ENCODE peak calls at places on chromosomes 16 and 17, in six cellular contexts. A is mucosa of descending colon, V is B cell, H is PC-3, I is H1, Z is HFFc6. E is an unnamed sample.

GRCh38 chr17:34099859-34100258 is 155.2 kb upstream of the CCL2 start:
- DNase-seq in A (no peak), H (no peak), I (no peak), V (no peak), Z (no peak), E (no peak)

GRCh38 chr16:993731-994130 is 12.2 kb downstream of the SOX8 start:
- DNase-seq in V (no peak), H (no peak), A (no peak), Z (no peak), I (no peak), E (no peak)

GRCh38 chr17:10117581-10118001 is 80.8 kb downstream of the GAS7 start:
- DNase-seq in Z (no peak), I (no peak), H (no peak), V (peak; percentile 61), A (peak; percentile 61), E (peak; percentile 59)

GRCh38 chr17:6497496-6498221 is 53.4 kb downstream of the PIMREG start:
- DNase-seq in Z (no peak), I (no peak), V (no peak), A (no peak), H (no peak), E (no peak)

GRCh38 chr17:77332981-77333685 is 192.4 kb downstream of the SEC14L1 start:
- DNase-seq in H (peak; percentile 93), I (no peak), V (no peak), A (no peak), Z (peak; percentile 93), E (no peak)

GRCh38 chr17:37796081-37796480 is 51.2 kb upstream of the HNF1B start:
- DNase-seq in H (no peak), I (no peak), A (no peak), Z (no peak), V (no peak), E (no peak)

GRCh38 chr16:82368041-82368440 is 198.0 kb upstream of the MPHOSPH6 start:
- DNase-seq in A (no peak), H (peak; percentile 31), Z (no peak), V (no peak), I (no peak), E (no peak)

GRCh38 chr17:81125573-81126081 is 39.7 kb upstream of the PVALEF start:
- DNase-seq in A (no peak), V (no peak), H (peak; percentile 36), I (no peak), Z (no peak), E (no peak)

GRCh38 chr17:75557852-75558665 is 29.5 kb upstream of the MYO15B start:
- DNase-seq in V (no peak), I (no peak), Z (no peak), H (no peak), A (no peak), E (no peak)

GRCh38 chr17:47948706-47949196 is 7.4 kb downstream of the PNPO start:
- DNase-seq in I (no peak), H (peak; percentile 96), A (peak; percentile 55), Z (peak; percentile 39), V (no peak), E (no peak)

GRCh38 chr17:61338000-61338864 is 61.4 kb upstream of the TBX2 start:
- DNase-seq in A (no peak), H (peak; percentile 99), I (no peak), V (no peak), Z (peak; percentile 94), E (no peak)

GRCh38 chr16:74275031-74275636 is 21.5 kb upstream of the PSMD7 start:
- DNase-seq in Z (peak; percentile 1), V (no peak), I (no peak), A (no peak), H (peak; percentile 45), E (no peak)

GRCh38 chr16:48203974-48204824 is 39.9 kb upstream of the LONP2 start:
- DNase-seq in I (no peak), A (no peak), H (no peak), V (no peak), Z (no peak), E (no peak)

GRCh38 chr16:74756203-74756602 is 18.4 kb downstream of the FA2H start:
- DNase-seq in H (no peak), V (no peak), A (no peak), I (no peak), Z (no peak), E (no peak)

GRCh38 chr17:55735784-55736405 is 13.2 kb upstream of the TMEM100 start:
- DNase-seq in A (no peak), I (no peak), Z (peak; percentile 44), H (peak; percentile 66), V (peak; percentile 51), E (peak; percentile 32)

GRCh38 chr17:27323538-27324212 is 29.8 kb downstream of the WSB1 start:
- DNase-seq in H (peak; percentile 66), V (no peak), A (peak; percentile 89), I (peak; percentile 53), Z (peak; percentile 22), E (no peak)

GRCh38 chr17:44219636-44220210 is at the start of gene UBTF:
- DNase-seq in H (peak; percentile 59), A (peak; percentile 82), V (peak; percentile 88), I (peak; percentile 75), Z (no peak), E (peak; percentile 58)

GRCh38 chr17:36152639-36153120 is 23.8 kb downstream of the TBC1D3B start:
- DNase-seq in V (no peak), Z (no peak), I (no peak), H (no peak), A (peak; percentile 47), E (no peak)

GRCh38 chr17:31672161-31672819 is 186.8 kb downstream of the COPRS start:
- DNase-seq in Z (no peak), V (no peak), I (no peak), H (no peak), A (no peak), E (no peak)

GRCh38 chr17:61699032-61699431 is 108.0 kb upstream of the NACA2 start:
- DNase-seq in I (no peak), Z (no peak), H (no peak), A (no peak), V (no peak), E (no peak)

GRCh38 chr16:49795513-49795912 is 60.4 kb downstream of the ZNF423 start:
- DNase-seq in Z (no peak), V (no peak), A (no peak), H (no peak), I (no peak), E (no peak)

GRCh38 chr17:28725660-28726395 is at the start of gene TLCD1:
- DNase-seq in V (peak; percentile 73), H (peak; percentile 68), I (peak; percentile 88), A (peak; percentile 86), Z (peak; percentile 84), E (peak; percentile 82)

GRCh38 chr17:28724500-28725165 is 1.4 kb downstream of the TLCD1 start:
- DNase-seq in I (no peak), V (peak; percentile 58), H (no peak), A (peak; percentile 36), Z (no peak), E (no peak)

GRCh38 chr17:28726396-28726911 is 421 bp upstream of the TLCD1 start:
- DNase-seq in H (peak; percentile 54), V (peak; percentile 81), I (no peak), A (peak; percentile 89), Z (peak; percentile 37), E (peak; percentile 64)

GRCh38 chr17:28726912-28727726 is 1.1 kb upstream of the TLCD1 start:
- DNase-seq in A (peak; percentile 95), Z (peak; percentile 91), I (peak; percentile 98), H (peak; percentile 93), V (peak; percentile 93), E (peak; percentile 85)

DNA sequence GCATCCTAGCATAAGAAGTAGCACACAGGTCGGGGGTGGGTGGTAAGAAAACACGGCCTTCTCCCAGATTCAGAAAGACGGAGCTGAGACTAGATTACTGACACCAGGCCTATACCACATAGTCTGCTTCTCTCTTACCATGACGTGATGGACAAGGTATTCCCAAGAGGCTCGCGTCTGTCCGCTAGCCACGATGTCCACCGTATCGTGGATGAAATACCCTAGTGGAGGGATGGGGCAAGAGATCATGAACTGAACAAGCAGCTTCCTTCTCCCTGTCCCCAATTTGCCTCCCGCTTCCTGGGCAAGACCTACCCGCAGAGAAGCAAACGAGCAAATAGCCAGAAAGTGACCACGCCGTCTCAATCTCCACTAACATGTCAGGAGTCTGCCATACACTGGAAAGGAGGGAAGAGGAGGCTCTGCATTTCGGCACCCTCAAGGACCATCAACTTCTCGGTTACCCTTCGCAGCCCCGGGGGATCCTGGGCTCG is 820 bp downstream of the TLCD1 start:
- DNase-seq in I (no peak), V (no peak), A (no peak), H (peak; percentile 30), Z (peak; percentile 70), E (no peak)
- TF ChIP-seq CTCF in I (no peak), V (no peak), A (no peak), H (no peak), Z (peak; percentile 50), E (no peak)

DNA sequence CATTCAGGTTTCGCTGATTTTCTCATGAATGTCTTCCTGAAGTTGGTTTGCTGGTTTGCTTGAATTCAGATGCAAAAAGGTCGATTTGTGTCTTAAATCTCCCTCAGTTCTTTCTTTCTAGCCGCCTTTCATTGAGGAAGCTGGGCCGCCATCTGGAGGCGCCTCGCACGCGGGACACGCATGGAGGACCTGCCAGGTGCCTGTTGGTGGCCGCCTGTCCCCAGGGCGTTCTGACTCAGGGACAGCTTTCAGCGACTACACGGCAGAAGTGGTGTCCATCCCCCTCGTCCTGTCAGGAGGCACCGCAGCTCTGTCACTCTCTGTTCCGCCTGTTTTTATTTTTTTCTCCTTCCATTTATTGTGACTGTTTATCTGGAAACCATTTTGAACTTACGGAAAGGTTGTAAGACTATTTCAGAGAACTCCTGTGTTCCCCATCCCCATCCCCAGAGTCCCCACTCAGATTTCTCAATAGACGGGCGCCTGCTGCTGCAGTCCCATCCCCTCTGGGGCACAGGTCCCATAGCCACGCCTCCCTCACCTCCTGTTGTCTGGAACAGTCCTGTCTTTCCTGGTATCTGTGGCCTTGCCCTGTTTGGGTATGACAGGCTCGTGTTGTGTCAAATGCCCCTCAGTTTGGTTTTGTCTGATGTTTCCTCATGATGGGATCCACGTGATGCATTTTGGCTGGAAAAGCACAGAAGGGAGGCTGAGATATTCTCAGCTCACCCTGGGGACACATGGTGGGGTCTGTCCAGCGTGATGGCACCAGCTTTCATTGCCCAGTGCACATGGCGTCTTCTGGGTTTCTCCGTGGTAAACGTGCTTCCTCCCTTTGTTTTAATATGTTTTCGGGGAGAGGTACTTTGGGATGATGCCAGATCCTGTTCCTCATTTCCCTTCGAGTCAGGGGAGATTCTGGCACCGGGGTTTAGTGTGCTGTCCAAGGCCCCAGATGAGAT is 33.4 kb downstream of the COX4I1 start:
- DNase-seq in V (peak; percentile 86), A (peak; percentile 67), I (no peak), Z (no peak), H (no peak), E (peak; percentile 75)
- TF ChIP-seq CTCF in V (peak; percentile 32), A (no peak), I (no peak), Z (no peak), H (no peak), E (peak; percentile 29)

GRCh38 chr17:57091186-57091618 is 6.2 kb downstream of the AKAP1 start:
- DNase-seq in V (no peak), I (no peak), Z (no peak), H (no peak), A (no peak), E (no peak)
- TF ChIP-seq CTCF in V (no peak), I (no peak), Z (no peak), H (no peak), A (no peak), E (no peak)

DNA sequence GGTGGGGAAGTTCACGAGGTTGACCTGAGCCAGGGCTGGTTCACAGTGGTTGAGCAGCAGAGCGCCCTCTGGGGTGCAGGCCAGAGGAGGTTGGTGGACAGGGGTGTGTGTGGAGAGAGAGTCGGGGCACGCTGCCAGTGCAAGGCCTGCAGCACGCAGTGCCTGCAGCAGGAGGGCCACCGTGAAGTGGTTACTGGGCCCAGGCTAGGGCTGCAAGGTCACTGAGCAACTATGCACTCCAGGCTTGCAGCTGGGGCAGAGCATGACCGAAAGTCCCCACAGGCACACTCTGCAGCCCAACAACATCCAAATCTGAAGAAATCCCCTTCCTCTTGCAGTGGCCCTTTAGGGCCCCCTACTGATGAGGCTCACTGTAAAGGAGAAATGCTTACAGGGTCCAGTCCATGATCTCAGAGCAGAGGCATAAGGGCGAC is 89.1 kb upstream of the NOL11 start:
- DNase-seq in V (no peak), H (no peak), I (peak; percentile 62), Z (no peak), A (no peak), E (peak; percentile 66)
- TF ChIP-seq CTCF in V (no peak), H (peak; percentile 59), I (peak; percentile 25), Z (peak; percentile 38), A (no peak), E (peak; percentile 61)